ENCODE peak calls at places on chromosomes 3 and 15, in eight cellular contexts. B is stomach, P is upper lobe of right lung, X is SK-N-SH, S is A549, G is hepatocyte, J is neural progenitor cell, Z is fibroblast of lung. H is an unnamed sample.

GRCh38 chr3:189488241-189488767 is 142.9 kb upstream of the TP63 start:
- DNase-seq in B (no peak), P (no peak), X (no peak), S (peak; percentile 33), G (peak; percentile 54), J (peak; percentile 15), Z (peak; percentile 1), H (no peak)

GRCh38 chr15:34994925-34995324 is 6.8 kb upstream of the ZNF770 start:
- DNase-seq in B (no peak), P (no peak), X (no peak), S (no peak), G (no peak), J (peak; percentile 71), Z (no peak), H (no peak)

GRCh38 chr15:93895976-93896770 is 335.2 kb upstream of the MCTP2 start:
- DNase-seq in B (no peak), P (no peak), X (no peak), S (no peak), G (no peak), J (no peak), Z (no peak), H (no peak)

GRCh38 chr3:13621381-13622221 is 72.7 kb downstream of the FBLN2 start:
- DNase-seq in B (no peak), P (no peak), X (no peak), S (no peak), G (no peak), J (no peak), Z (peak; percentile 9), H (no peak)

GRCh38 chr3:115695081-115695480 is 71.8 kb downstream of the GAP43 start:
- DNase-seq in B (no peak), P (no peak), X (no peak), S (no peak), G (no peak), J (no peak), Z (no peak), H (no peak)

GRCh38 chr3:133413166-133414020 is 13.5 kb downstream of the BFSP2 start:
- DNase-seq in B (no peak), P (no peak), X (no peak), S (peak; percentile 31), G (peak; percentile 58), J (peak; percentile 17), Z (peak; percentile 61), H (peak; percentile 22)

GRCh38 chr3:127284258-127284657 is 3.6 kb downstream of the PRR20G start:
- DNase-seq in B (no peak), P (no peak), X (no peak), S (no peak), G (no peak), J (no peak), Z (no peak), H (no peak)

GRCh38 chr3:106920609-106921008 is 456.6 kb upstream of the CCDC54 start:
- DNase-seq in B (no peak), P (no peak), X (no peak), S (no peak), G (no peak), J (no peak), Z (no peak), H (no peak)

GRCh38 chr3:39118079-39118478 is 10.6 kb downstream of the TTC21A start:
- DNase-seq in B (no peak), P (no peak), X (no peak), S (no peak), G (no peak), J (no peak), Z (no peak), H (no peak)

GRCh38 chr15:28114721-28115622 is 15.9 kb upstream of the OCA2 start:
- DNase-seq in B (no peak), P (peak; percentile 51), X (no peak), S (no peak), G (no peak), J (no peak), Z (no peak), H (no peak)

GRCh38 chr3:123552095-123552714 is 32.6 kb downstream of the HACD2 start:
- DNase-seq in B (no peak), P (no peak), X (peak; percentile 27), S (peak; percentile 18), G (no peak), J (peak; percentile 22), Z (peak; percentile 25), H (no peak)

GRCh38 chr3:14344351-14344750 is 58.1 kb upstream of the SLC6A6 start:
- DNase-seq in B (no peak), P (no peak), X (no peak), S (no peak), G (no peak), J (peak; percentile 69), Z (no peak), H (no peak)

GRCh38 chr3:87478716-87479115 is 202.3 kb upstream of the POU1F1 start:
- DNase-seq in B (no peak), P (no peak), X (no peak), S (no peak), G (no peak), J (no peak), Z (no peak), H (no peak)

GRCh38 chr3:127196002-127196401 is 3.1 kb downstream of the PRR23E start:
- DNase-seq in B (no peak), P (no peak), X (no peak), S (no peak), G (no peak), J (no peak), Z (no peak), H (no peak)

GRCh38 chr3:15286022-15286421 is 46.4 kb downstream of the SH3BP5 start:
- DNase-seq in B (no peak), P (no peak), X (no peak), S (no peak), G (no peak), J (no peak), Z (no peak), H (no peak)

GRCh38 chr3:52845157-52845556 is 10.3 kb upstream of the MUSTN1 start:
- DNase-seq in B (peak; percentile 68), P (no peak), X (no peak), S (no peak), G (peak; percentile 59), J (no peak), Z (peak; percentile 68), H (peak; percentile 74)

GRCh38 chr15:51135276-51135675 is 40.6 kb upstream of the TNFAIP8L3 start:
- DNase-seq in B (no peak), P (no peak), X (no peak), S (no peak), G (no peak), J (no peak), Z (no peak), H (no peak)

GRCh38 chr3:192906940-192907339 is 10.7 kb downstream of the MB21D2 start:
- DNase-seq in B (no peak), P (no peak), X (peak; percentile 62), S (no peak), G (no peak), J (no peak), Z (no peak), H (no peak)

GRCh38 chr3:122942937-122943827 is 84.4 kb downstream of the SEMA5B start:
- DNase-seq in B (peak; percentile 82), P (peak; percentile 89), X (peak; percentile 91), S (peak; percentile 64), G (peak; percentile 82), J (peak; percentile 89), Z (peak; percentile 53), H (peak; percentile 87)

DNA sequence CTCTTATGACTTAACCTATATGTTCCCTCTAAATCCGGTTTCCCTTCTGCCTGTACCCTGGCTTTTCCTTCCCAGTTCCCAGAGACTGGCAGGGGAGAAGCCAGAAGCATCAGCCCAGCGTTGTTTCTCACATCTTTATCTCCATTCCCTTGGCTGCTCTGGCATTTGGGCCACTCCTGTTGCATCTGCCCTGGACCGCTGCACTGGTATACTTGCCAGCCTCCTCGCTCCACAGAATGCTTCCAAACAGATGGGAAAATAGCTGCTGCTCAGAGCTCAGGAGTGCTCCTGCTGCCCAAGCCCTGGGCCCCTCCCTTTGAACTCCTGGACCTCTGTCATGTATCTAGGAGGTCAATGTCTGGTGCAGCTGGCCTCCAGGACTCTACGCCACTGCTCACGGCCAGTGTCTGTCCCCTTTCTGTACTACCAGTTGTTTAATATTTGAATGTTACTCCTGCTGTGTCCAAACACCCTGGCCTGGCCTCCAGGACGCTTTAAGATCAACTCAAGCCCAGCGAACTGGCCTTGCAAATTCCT is 6.8 kb downstream of the SPINT1 start:
- DNase-seq in B (no peak), P (no peak), X (no peak), S (no peak), G (peak; percentile 34), J (no peak), Z (no peak), H (no peak)
- H3K27ac ChIP-seq in B (no peak overlapping the region), P (no peak overlapping the region), X (no peak overlapping the region), S (no peak overlapping the region), G (no peak overlapping the region), J (no peak overlapping the region), Z (no peak overlapping the region), H (no peak overlapping the region)

GRCh38 chr3:25673738-25674298 is 9.1 kb upstream of the TOP2B start:
- DNase-seq in B (no peak), P (no peak), X (no peak), S (no peak), G (no peak), J (no peak), Z (no peak), H (no peak)
- H3K4me1 ChIP-seq in B (peaks cover 9% of the 10 kb centered on the region), P (no peaks in the 10 kb centered on the region), X (no peaks in the 10 kb centered on the region), S (no peaks in the 10 kb centered on the region), G (no peaks in the 10 kb centered on the region), J (no peaks in the 10 kb centered on the region), Z (no peaks in the 10 kb centered on the region), H (peaks cover 3% of the 10 kb centered on the region)

GRCh38 chr3:146180376-146180775 is 19.4 kb upstream of the PLOD2 start:
- DNase-seq in B (no peak), P (no peak), X (no peak), S (no peak), G (no peak), J (no peak), Z (no peak), H (no peak)
- H3K27ac ChIP-seq in B (no peak overlapping the region), P (no peak overlapping the region), X (no peak overlapping the region), S (no peak overlapping the region), G (no peak overlapping the region), J (no peak overlapping the region), Z (no peak overlapping the region), H (no peak overlapping the region)

GRCh38 chr3:71054312-71054711 is 529.2 kb downstream of the FOXP1 start:
- DNase-seq in B (no peak), P (no peak), X (no peak), S (no peak), G (no peak), J (no peak), Z (no peak), H (no peak)
- H3K4me1 ChIP-seq in B (peaks cover 100% of the 10 kb centered on the region), P (peaks cover 59% of the 10 kb centered on the region), X (peaks cover 52% of the 10 kb centered on the region), S (peaks cover 73% of the 10 kb centered on the region), G (peaks cover 42% of the 10 kb centered on the region), J (peaks cover 30% of the 10 kb centered on the region), Z (peaks cover 32% of the 10 kb centered on the region), H (peaks cover 39% of the 10 kb centered on the region)

H was measured in body of pancreas.